ENCODE peak calls at places on chromosomes 4 and X, in nine cellular contexts. O, W, P, F, E, I, M, G and X are unnamed samples.

GRCh38 chr4:75705198-75705712 is 19.1 kb upstream of the USO1 start:
- DNase-seq in P (no peak), E (no peak), M (no peak), F (no peak), G (no peak), I (no peak), O (no peak), W (no peak), X (no peak)

GRCh38 chr4:80788798-80789197 is 241.7 kb upstream of the BMP3 start:
- DNase-seq in E (no peak), F (no peak), P (no peak), I (no peak), W (no peak), G (no peak), M (no peak), O (no peak), X (no peak)

GRCh38 chrX:20571611-20572010 is 304.9 kb upstream of the RPS6KA3 start:
- DNase-seq in F (no peak), P (no peak), W (peak), O (no peak), G (no peak), E (no peak), I (no peak), M (no peak), X (no peak)

GRCh38 chr4:17797808-17798207 is 12.7 kb downstream of the DCAF16 start:
- DNase-seq in F (no peak), W (no peak), E (no peak), O (no peak), G (no peak), P (no peak), I (no peak), M (no peak), X (no peak)

GRCh38 chr4:140367738-140368137 is 5.7 kb upstream of the SCOC start:
- DNase-seq in F (peak), I (no peak), M (no peak), P (no peak), E (no peak), G (no peak), O (no peak), W (no peak), X (no peak)

GRCh38 chr4:168028568-168028967 is 63.8 kb upstream of the ANXA10 start:
- DNase-seq in E (no peak), P (no peak), W (peak), F (no peak), M (no peak), O (no peak), I (no peak), G (no peak), X (no peak)

GRCh38 chr4:163764569-163764968 is 270.1 kb downstream of the TMA16 start:
- DNase-seq in P (no peak), M (no peak), O (no peak), F (no peak), E (no peak), W (no peak), I (no peak), G (no peak), X (no peak)

GRCh38 chr4:85000343-85000742 is 33.9 kb upstream of the WDFY3 start:
- DNase-seq in O (no peak), G (no peak), P (no peak), F (no peak), M (no peak), I (no peak), E (no peak), W (no peak), X (no peak)

GRCh38 chr4:37717575-37717974 is 31.4 kb upstream of the RELL1 start:
- DNase-seq in P (peak), O (no peak), W (no peak), F (peak), M (peak), E (no peak), I (no peak), G (no peak), X (no peak)